ENCODE peak calls at places on chromosomes 13 and 19, in nine cellular contexts. N is tibial nerve, H is fibroblast of lung, C is sigmoid colon, Z is uterus, D is AG04450, G is GM12878, Q is lung, O is Peyer's patch. S is an unnamed sample.

GRCh38 chr13:30698488-30699005 is 36.8 kb upstream of the ALOX5AP start:
- DNase-seq in N (no peak), Q (no peak), O (no peak), D (no peak), C (no peak), H (no peak), Z (no peak), G (no peak), S (no peak)

GRCh38 chr13:108728370-108728769 is 99.0 kb downstream of the MYO16 start:
- DNase-seq in Z (no peak), N (no peak), O (no peak), G (no peak), Q (no peak), H (no peak), D (no peak), C (no peak), S (no peak)

GRCh38 chr13:27619093-27619705 is 1.1 kb downstream of the LNX2 start:
- DNase-seq in H (peak), D (no peak), Q (no peak), C (no peak), O (no peak), Z (no peak), G (no peak), N (no peak), S (no peak)

GRCh38 chr19:17332677-17333581 is 1.7 kb downstream of the ANO8 start:
- DNase-seq in C (no peak), G (peak), O (no peak), H (peak), Z (no peak), N (no peak), D (no peak), Q (no peak), S (no peak)

GRCh38 chr19:46784262-46785053 is 3.9 kb downstream of the SLC1A5 start:
- DNase-seq in Q (peak), Z (peak), H (peak), N (peak), D (peak), O (peak), G (peak), C (peak), S (peak)

GRCh38 chr13:29855009-29855408 is 4.6 kb upstream of the UBL3 start:
- DNase-seq in Q (no peak), N (no peak), C (no peak), G (no peak), O (no peak), Z (no peak), D (no peak), H (no peak), S (no peak)

GRCh38 chr19:53872762-53873161 is 5.1 kb downstream of the MYADM start:
- DNase-seq in Z (no peak), Q (no peak), C (no peak), O (no peak), G (no peak), N (no peak), H (no peak), D (no peak), S (no peak)

GRCh38 chr19:10254244-10254643 is 2.2 kb downstream of the MRPL4 start:
- DNase-seq in G (no peak), D (no peak), N (no peak), O (no peak), C (no peak), H (no peak), Q (no peak), Z (no peak), S (no peak)

GRCh38 chr19:41753159-41753558 is 2.2 kb upstream of the CEACAM6 start:
- DNase-seq in H (peak), D (no peak), G (no peak), N (peak), C (no peak), Q (peak), O (peak), Z (no peak), S (peak)

GRCh38 chr13:39777527-39778061 is 122.1 kb downstream of the COG6 start:
- DNase-seq in G (no peak), D (peak), Q (no peak), O (no peak), H (peak), C (no peak), N (no peak), Z (no peak), S (peak)

GRCh38 chr19:33530261-33530660 is 8.7 kb upstream of the PEPD start:
- DNase-seq in Z (no peak), G (no peak), D (no peak), H (no peak), Q (no peak), O (no peak), C (no peak), N (no peak), S (no peak)

GRCh38 chr19:17091758-17092333 is 16.3 kb downstream of the MYO9B start:
- DNase-seq in O (no peak), Q (peak), D (no peak), H (no peak), N (no peak), G (no peak), Z (no peak), C (no peak), S (no peak)

GRCh38 chr13:110571897-110572777 is 10.6 kb upstream of the RAB20 start:
- DNase-seq in O (no peak), C (no peak), N (no peak), Q (no peak), G (no peak), Z (no peak), H (no peak), D (no peak), S (no peak)

GRCh38 chr13:114230117-114230516 is 4.6 kb upstream of the CDC16 start:
- DNase-seq in N (no peak), C (no peak), Z (no peak), H (peak), G (no peak), Q (no peak), O (no peak), D (no peak), S (no peak)

GRCh38 chr19:1856698-1857603 is 6.4 kb downstream of the KLF16 start:
- DNase-seq in Z (peak), N (peak), O (peak), G (no peak), H (peak), D (no peak), Q (peak), C (peak), S (peak)

DNA sequence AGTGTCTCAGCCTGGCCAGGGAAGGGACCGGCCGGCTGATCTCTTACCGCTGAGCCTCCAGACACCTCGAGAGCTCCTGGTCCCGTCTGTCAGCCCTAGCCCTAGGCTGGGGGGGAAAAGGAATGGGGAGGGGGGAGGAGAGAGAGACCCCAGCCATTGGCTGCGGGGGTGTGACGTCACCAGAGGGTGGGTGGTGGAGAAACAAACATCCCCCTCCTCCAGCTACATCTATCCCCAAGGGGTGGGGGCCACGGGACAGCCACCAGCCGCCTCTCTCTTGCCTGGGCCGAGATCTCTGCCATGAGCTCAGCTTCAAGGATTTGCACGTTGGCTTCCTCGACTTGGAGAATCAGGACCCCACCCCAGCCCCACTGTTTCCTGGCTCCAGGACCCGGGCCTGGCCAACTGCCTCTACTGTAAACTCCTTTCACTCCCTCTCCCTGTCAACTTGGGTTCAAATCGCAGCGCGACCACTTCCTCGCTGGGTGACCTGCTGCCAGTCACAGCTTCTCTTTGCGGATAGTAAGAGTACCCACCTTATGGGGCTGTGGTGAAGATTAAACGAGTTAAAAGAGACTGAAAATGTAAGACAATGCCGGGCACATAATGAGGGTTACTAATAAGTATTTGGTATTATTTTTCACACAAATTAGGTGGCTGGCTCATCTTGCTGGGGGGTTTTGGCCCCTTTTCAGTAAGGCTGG is at the start of gene PRX:
- DNase-seq in G (no peak), C (no peak), N (no peak), Z (no peak), O (no peak), D (no peak), Q (no peak), H (no peak), S (no peak)
- H3K27ac ChIP-seq in G (no peak), C (no peak), N (peak), Z (peak), O (no peak), D (no peak), Q (peak), H (no peak), S (no peak)

DNA sequence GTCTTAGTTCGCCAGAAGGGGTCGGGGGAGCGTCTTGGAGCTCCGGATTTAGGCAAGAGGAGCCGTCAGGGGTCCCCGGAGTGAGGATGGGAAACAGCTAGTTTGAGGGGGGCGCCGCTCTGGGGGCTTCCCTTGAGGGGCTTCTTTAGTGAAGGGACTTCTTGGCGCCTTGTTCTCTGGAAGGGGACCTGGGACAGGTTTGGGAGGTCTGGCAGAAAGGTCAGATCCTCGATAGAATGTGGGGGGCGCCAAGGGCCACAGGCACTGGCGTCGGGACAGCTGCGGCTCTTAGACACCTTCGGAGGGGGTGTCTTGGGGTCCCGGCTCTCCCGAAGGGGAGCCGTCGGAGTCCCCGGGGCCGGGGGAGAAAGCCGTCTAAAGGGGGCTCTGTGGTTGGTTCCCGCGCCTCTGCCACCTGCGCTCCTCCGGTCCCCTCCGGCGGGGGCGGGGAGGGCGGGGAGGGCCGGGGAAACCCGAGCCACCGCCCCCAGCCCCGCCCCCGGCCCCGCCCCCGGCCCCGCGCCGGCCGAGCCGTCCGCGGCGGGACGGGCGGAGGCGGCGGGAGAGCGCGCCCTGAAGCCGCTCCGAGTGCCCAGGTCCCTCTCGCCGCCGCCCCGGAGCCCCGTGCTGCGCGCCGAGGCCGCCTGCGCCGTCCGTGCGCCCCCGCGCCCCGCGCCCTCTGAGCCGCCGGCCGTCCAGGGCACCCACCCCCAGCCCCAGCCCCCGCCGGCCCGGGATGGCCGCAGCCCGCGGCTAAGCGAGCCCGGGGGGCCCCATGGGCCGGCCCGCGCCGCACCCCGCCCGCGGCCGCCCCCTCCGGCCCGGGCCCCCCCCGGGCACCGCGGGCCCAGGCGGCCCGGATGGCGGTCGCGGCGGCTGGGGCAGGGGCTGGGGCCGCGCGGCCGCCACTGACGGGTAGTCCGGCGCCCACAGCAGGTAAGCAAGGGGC is at the start of gene NRTN:
- DNase-seq in D (no peak), C (peak), N (no peak), O (peak), H (no peak), Z (no peak), Q (no peak), G (no peak), S (no peak)
- H3K4me3 ChIP-seq in D (peak), C (peak), N (peak), O (no peak), H (peak), Z (no peak), Q (no peak), G (no peak), S (no peak)

GRCh38 chr19:5905072-5905778 is 553 bp downstream of the VMAC start:
- DNase-seq in G (no peak), Q (no peak), D (no peak), H (no peak), C (no peak), O (peak), Z (no peak), N (no peak), S (no peak)
- TF ChIP-seq CTCF in G (no peak), Q (no peak), D (no peak), H (no peak), C (no peak), O (no peak), Z (no peak), N (no peak), S (no peak)

DNA sequence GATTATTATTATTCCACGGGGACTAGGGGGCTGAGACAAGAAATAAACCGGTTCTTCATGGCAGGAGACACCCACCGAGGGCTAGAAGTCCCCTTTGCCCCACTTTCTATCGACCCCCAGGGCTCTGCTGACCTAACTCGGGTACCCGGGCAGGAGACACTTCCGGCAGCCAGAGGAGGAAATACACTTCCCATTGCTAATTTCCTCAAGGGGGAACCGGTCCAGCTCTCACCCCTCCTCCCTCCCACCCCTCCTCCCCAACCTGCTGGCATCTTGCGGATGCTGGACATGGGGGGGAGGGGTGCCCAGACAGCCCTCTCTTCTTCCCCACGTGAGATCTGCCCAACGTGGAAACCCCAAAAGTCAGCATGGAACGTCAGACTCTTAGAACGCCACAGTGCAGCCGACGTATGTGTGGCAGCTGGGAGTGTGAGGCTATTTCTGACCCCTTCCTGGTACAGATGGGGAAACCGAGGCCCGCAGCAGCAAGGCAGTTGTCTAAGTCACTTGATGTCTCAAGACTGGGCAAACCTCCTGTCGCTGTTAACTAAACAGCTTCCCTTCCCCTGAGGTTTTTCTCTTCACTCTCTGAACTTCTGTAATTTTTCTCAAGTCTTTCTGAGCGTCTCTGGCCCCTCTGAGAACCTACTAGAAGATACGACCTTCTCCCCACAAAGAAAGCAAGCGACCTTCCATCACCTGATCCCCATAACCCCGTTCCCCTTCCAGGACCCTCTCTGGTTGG is 3.6 kb downstream of the GPR4 start:
- DNase-seq in O (no peak), G (no peak), C (no peak), Q (no peak), D (no peak), N (no peak), H (no peak), Z (peak), S (no peak)
- H3K27ac ChIP-seq in O (no peak), G (no peak), C (peak), Q (peak), D (no peak), N (peak), H (no peak), Z (peak), S (no peak)

DNA sequence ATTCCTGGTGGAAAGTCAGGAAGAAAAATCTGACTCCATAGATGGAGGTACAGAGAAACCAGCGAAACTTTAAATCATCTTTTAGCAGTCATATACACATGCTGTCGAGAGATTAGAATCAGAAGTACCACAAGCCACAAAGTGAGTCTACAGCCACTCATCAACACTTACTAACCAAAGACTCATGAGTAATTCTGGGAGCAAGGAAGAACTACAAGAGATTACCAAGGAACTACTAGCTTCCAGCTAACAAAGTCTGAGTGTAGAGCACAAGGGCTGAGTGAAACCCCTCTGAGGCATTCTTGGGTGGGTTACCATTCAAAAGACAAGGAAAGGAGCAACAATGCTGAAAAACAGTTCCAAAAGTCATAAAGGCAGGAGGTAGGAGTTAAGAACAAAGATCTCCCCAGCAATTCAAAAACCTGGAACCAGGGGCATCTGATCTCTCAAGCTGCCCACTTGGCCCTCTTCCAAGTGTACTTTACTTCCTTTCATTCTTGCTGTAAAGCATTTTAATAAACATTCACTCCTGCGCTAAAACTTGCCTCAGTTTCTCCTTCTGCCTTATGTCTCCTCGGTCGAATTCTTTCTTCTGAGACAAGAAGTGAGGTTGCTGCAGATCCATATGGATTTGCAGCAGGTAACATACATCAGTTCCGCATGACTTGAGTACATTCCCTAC is 13.0 kb downstream of the RBM26 start:
- DNase-seq in C (no peak), O (no peak), D (no peak), Z (no peak), Q (no peak), H (peak), N (no peak), G (no peak), S (peak)
- H3K4me3 ChIP-seq in C (no peak), O (no peak), D (no peak), Z (no peak), Q (no peak), H (no peak), N (no peak), G (peak), S (no peak)

DNA sequence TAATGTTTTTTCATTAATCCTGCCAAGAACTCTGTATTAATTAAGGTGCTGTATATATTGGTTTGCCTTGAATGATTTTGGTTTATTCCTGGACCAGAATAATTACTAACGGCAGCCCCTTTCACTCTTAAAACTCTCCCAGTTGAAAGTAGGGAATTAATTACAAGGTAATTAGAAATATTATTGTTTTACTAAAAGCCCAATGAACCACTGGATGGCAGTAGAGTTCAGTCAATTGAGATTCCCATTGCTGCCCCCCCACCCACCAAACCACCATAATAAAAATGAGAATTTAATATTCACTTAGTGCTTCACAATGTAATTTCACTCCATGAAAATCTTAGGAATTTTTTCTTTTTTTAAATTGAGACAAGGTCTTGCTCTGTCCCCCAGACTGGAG is 13.7 kb downstream of the WBP4 start:
- DNase-seq in G (no peak), C (no peak), O (no peak), N (peak), Q (no peak), D (no peak), Z (no peak), H (peak), S (no peak)
- TF ChIP-seq CTCF in G (peak), C (no peak), O (peak), N (peak), Q (peak), D (peak), Z (peak), H (peak), S (peak)

GRCh38 chr19:3059653-3060052 is 2.6 kb downstream of the TLE5 start:
- DNase-seq in C (no peak), D (no peak), Q (no peak), N (no peak), H (no peak), Z (no peak), O (no peak), G (no peak), S (no peak)

GRCh38 chr19:3060852-3061182 is 1.5 kb downstream of the TLE5 start:
- DNase-seq in O (no peak), G (no peak), C (no peak), Z (no peak), D (no peak), H (no peak), N (no peak), Q (no peak), S (no peak)

GRCh38 chr19:3062165-3063105 is at the start of gene TLE5:
- DNase-seq in N (no peak), H (no peak), Q (peak), D (no peak), C (peak), G (no peak), Z (no peak), O (peak), S (no peak)

GRCh38 chr19:3064011-3064330 is 1.7 kb upstream of the TLE5 start:
- DNase-seq in G (no peak), D (no peak), N (no peak), Q (no peak), O (no peak), H (no peak), Z (no peak), C (no peak), S (no peak)

DNA sequence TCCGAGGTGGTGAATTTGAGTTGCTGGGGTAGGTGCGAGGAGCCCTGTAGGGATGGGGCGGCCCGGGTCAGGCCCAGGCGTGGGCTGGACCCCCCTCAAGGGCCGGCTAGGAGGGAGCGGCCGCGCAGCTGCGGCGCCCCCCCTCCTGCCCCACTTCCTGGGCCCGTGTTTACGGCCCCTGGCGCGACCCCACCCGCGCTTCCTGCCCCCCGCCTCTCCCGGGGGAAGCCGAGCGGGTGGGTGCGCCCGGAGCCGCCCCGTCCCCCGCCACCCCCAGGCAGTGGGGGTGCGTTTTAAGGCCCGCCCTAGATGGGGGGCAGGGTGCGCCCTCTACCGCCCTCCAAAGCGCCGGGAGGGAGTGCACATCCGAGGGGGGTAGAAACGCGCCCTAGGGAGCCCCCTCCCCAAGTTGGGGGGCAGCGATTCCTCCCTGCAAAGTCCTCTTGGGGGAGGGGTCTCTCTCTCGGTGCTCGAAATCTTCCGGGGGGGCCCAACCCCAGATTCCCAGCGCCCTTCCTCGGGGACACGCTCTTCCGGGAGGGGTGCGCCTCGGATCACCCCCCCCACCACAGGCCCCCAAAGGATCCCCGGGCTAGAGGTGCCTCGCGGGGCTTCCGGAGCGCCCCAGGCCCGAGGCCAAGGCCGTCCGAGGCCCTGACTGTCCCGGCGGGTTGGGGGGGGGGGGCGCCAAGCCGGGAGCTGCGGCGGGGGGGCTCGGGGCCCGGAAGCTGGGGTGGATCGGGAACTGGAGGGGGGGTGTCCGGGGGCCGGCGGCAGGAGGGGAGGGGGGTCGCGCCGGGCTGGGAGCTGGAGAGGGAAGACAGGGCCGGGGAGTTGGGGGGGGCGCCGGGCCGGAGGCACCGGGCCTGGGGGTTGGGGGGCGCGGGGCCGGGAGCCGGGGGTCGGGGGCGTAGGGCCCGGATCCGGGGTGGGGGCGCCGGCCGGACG is 807 bp downstream of the TLE5 start:
- DNase-seq in O (peak), Z (peak), Q (no peak), D (no peak), G (no peak), N (no peak), H (peak), C (peak), S (no peak)
- H3K27ac ChIP-seq in O (peak), Z (peak), Q (peak), D (peak), G (peak), N (peak), H (peak), C (peak), S (peak)